ENCODE peak calls at places on chromosomes 3 and 15, in ten cellular contexts. One of them, this sample, is unnamed.
A peak's percentile ranks its signal among the peaks of the same experiment; 100 is the strongest.

GRCh38 chr3:184227481-184227935 is 1.9 kb upstream of the VWA5B2 start:
- DNase-seq in DMS153: no peak
- DNase-seq in HTR-8/SVneo: peak; percentile 67
- DNase-seq in effector CD4-positive, alpha-beta T cell: peak; percentile 41
- DNase-seq in nephron progenitor cell: peak; percentile 41
- DNase-seq in 8988T: peak; percentile 92
- DNase-seq in A549: peak; percentile 34
- DNase-seq in HFFc6: no peak
- DNase-seq in AG09319: no peak
- DNase-seq in progenitor cell of endocrine pancreas: no peak
- DNase-seq in this sample: no peak

GRCh38 chr15:70584838-70585706 is 178.3 kb downstream of the UACA start:
- DNase-seq in AG09319: no peak
- DNase-seq in effector CD4-positive, alpha-beta T cell: peak; percentile 6
- DNase-seq in DMS153: no peak
- DNase-seq in HTR-8/SVneo: peak; percentile 64
- DNase-seq in HFFc6: peak; percentile 24
- DNase-seq in A549: peak; percentile 52
- DNase-seq in nephron progenitor cell: peak; percentile 85
- DNase-seq in progenitor cell of endocrine pancreas: peak; percentile 71
- DNase-seq in 8988T: peak; percentile 74
- DNase-seq in this sample: peak; percentile 46

GRCh38 chr3:31621314-31621713 is 88.6 kb downstream of the STT3B start:
- DNase-seq in effector CD4-positive, alpha-beta T cell: no peak
- DNase-seq in nephron progenitor cell: no peak
- DNase-seq in AG09319: no peak
- DNase-seq in DMS153: no peak
- DNase-seq in 8988T: no peak
- DNase-seq in HTR-8/SVneo: no peak
- DNase-seq in HFFc6: peak; percentile 67
- DNase-seq in progenitor cell of endocrine pancreas: no peak
- DNase-seq in A549: no peak
- DNase-seq in this sample: no peak

GRCh38 chr3:28940530-28940929 is 340.3 kb upstream of the RBMS3 start:
- DNase-seq in A549: no peak
- DNase-seq in effector CD4-positive, alpha-beta T cell: no peak
- DNase-seq in progenitor cell of endocrine pancreas: no peak
- DNase-seq in HFFc6: peak; percentile 39
- DNase-seq in HTR-8/SVneo: peak; percentile 27
- DNase-seq in nephron progenitor cell: no peak
- DNase-seq in AG09319: peak; percentile 91
- DNase-seq in DMS153: no peak
- DNase-seq in 8988T: no peak
- DNase-seq in this sample: peak; percentile 36

GRCh38 chr3:141415959-141416358 is 47.7 kb downstream of the ZBTB38 start:
- DNase-seq in progenitor cell of endocrine pancreas: no peak
- DNase-seq in AG09319: no peak
- DNase-seq in effector CD4-positive, alpha-beta T cell: no peak
- DNase-seq in nephron progenitor cell: no peak
- DNase-seq in HFFc6: no peak
- DNase-seq in 8988T: no peak
- DNase-seq in DMS153: no peak
- DNase-seq in A549: no peak
- DNase-seq in HTR-8/SVneo: no peak
- DNase-seq in this sample: no peak

GRCh38 chr3:32147935-32148334 is 41.5 kb downstream of the GPD1L start:
- DNase-seq in A549: no peak
- DNase-seq in AG09319: no peak
- DNase-seq in HTR-8/SVneo: no peak
- DNase-seq in nephron progenitor cell: no peak
- DNase-seq in 8988T: no peak
- DNase-seq in progenitor cell of endocrine pancreas: no peak
- DNase-seq in effector CD4-positive, alpha-beta T cell: no peak
- DNase-seq in DMS153: no peak
- DNase-seq in HFFc6: no peak
- DNase-seq in this sample: no peak

GRCh38 chr3:186760141-186760813 is 23.1 kb upstream of the EIF4A2 start:
- DNase-seq in DMS153: no peak
- DNase-seq in HFFc6: no peak
- DNase-seq in AG09319: no peak
- DNase-seq in A549: no peak
- DNase-seq in effector CD4-positive, alpha-beta T cell: no peak
- DNase-seq in progenitor cell of endocrine pancreas: no peak
- DNase-seq in 8988T: no peak
- DNase-seq in HTR-8/SVneo: no peak
- DNase-seq in nephron progenitor cell: no peak
- DNase-seq in this sample: peak; percentile 99

GRCh38 chr15:71588746-71589145 is 221.6 kb upstream of the NR2E3 start:
- DNase-seq in effector CD4-positive, alpha-beta T cell: no peak
- DNase-seq in HFFc6: peak; percentile 62
- DNase-seq in DMS153: no peak
- DNase-seq in HTR-8/SVneo: peak; percentile 72
- DNase-seq in progenitor cell of endocrine pancreas: no peak
- DNase-seq in A549: peak; percentile 39
- DNase-seq in nephron progenitor cell: no peak
- DNase-seq in 8988T: no peak
- DNase-seq in AG09319: no peak
- DNase-seq in this sample: peak; percentile 64

GRCh38 chr15:38652183-38652794 is 87.7 kb upstream of the RASGRP1 start:
- DNase-seq in AG09319: no peak
- DNase-seq in effector CD4-positive, alpha-beta T cell: no peak
- DNase-seq in progenitor cell of endocrine pancreas: no peak
- DNase-seq in DMS153: no peak
- DNase-seq in 8988T: no peak
- DNase-seq in HFFc6: no peak
- DNase-seq in HTR-8/SVneo: no peak
- DNase-seq in A549: no peak
- DNase-seq in nephron progenitor cell: no peak
- DNase-seq in this sample: no peak